ENCODE peak calls at places on chromosomes 12 and 14, in six cellular contexts. P is mesenchymal stem cell, Z is mesendoderm, G is H9, U is IMR-90, I is H1. E is an unnamed sample.
A peak's percentile ranks its signal among the peaks of the same experiment; 100 is the strongest.

GRCh38 chr14:90883782-90884181 is 67.6 kb upstream of the TTC7B start:
- DNase-seq in P (peak; percentile 20), Z (no peak), G (no peak), U (peak; percentile 31), I (no peak), E (no peak)

GRCh38 chr12:63150255-63151060 is 543 bp downstream of the AVPR1A start:
- DNase-seq in P (peak; percentile 5), Z (peak; percentile 79), G (peak; percentile 79), U (no peak), I (peak; percentile 83), E (peak; percentile 56)

GRCh38 chr12:4116251-4117111 is 157.1 kb upstream of the CCND2 start:
- DNase-seq in P (peak; percentile 82), Z (peak; percentile 80), G (peak; percentile 64), U (peak; percentile 82), I (peak; percentile 47), E (no peak)

GRCh38 chr12:131363841-131364425 is 347.0 kb upstream of the SFSWAP start:
- DNase-seq in P (no peak), Z (no peak), G (peak; percentile 24), U (no peak), I (no peak), E (no peak)

GRCh38 chr14:55129428-55130193 is 559 bp downstream of the LGALS3 start:
- DNase-seq in P (peak; percentile 88), Z (peak; percentile 60), G (peak; percentile 65), U (peak; percentile 74), I (peak; percentile 78), E (no peak)

GRCh38 chr14:96363751-96364336 is 518 bp downstream of the GSKIP start:
- DNase-seq in P (peak; percentile 70), Z (peak; percentile 77), G (peak; percentile 46), U (peak; percentile 31), I (no peak), E (no peak)

GRCh38 chr12:68521321-68521839 is 89.3 kb upstream of the RAP1B start:
- DNase-seq in P (peak; percentile 77), Z (no peak), G (no peak), U (peak; percentile 83), I (no peak), E (no peak)

GRCh38 chr12:16118586-16118985 is 158.9 kb downstream of the SLC15A5 start:
- DNase-seq in P (no peak), Z (peak; percentile 93), G (peak; percentile 39), U (no peak), I (no peak), E (peak; percentile 21)

GRCh38 chr12:1473418-1473817 is 121.0 kb downstream of the FBXL14 start:
- DNase-seq in P (peak; percentile 61), Z (no peak), G (no peak), U (no peak), I (no peak), E (no peak)

GRCh38 chr14:100747736-100748135 is 21.0 kb downstream of the DLK1 start:
- DNase-seq in P (no peak), Z (no peak), G (peak; percentile 10), U (no peak), I (no peak), E (no peak)

GRCh38 chr12:50110127-50110761 is 1.8 kb upstream of the COX14 start:
- DNase-seq in P (no peak), Z (peak; percentile 36), G (no peak), U (no peak), I (peak; percentile 48), E (no peak)

GRCh38 chr12:50111693-50112455 is at the start of gene COX14:
- DNase-seq in P (peak; percentile 100), Z (peak; percentile 100), G (peak; percentile 100), U (peak; percentile 99), I (peak; percentile 100), E (peak; percentile 100)

GRCh38 chr12:50111417-50111692 is 681 bp upstream of the COX14 start:
- DNase-seq in P (no peak), Z (no peak), G (no peak), U (no peak), I (no peak), E (no peak)

GRCh38 chr12:50110762-50111416 is 1.1 kb upstream of the COX14 start:
- DNase-seq in P (peak; percentile 58), Z (peak; percentile 84), G (peak; percentile 86), U (peak; percentile 11), I (peak; percentile 65), E (no peak)

DNA sequence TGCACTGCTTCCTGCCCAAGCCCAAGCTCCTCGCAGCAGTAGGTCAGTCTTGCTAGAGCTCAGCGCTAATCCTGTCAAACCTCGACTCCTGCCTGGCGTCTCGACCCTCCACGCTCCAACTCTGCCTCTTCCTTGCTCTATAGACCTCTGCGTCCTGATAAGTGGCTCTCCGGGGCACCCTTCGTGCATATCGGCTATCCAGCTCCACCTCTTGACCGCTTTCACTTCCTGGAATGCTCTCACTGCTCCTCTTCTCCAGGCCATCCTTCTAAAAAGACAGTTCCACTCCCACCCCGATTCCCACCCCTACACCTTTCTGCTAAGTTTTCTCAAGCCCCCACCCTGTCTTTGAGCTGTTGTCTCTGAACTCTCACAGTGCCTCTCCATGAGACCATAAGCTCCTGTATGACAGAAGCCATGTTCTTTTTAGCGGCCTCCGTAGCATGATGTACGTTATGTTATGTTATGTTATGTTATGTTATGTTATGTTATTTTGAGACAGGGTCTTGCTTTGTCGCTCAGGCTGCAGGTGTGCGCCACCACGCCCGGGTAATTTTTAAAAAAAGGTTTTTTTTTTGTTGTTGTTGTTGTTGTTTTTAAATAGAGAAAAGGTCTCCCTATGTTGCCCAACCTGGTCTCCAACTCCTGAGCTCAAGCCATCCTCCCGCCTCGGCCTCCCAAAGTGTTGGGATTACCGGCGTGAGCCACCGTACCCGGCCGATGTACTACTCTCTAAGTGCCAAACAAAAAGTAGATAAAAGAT is 601 bp downstream of the COX14 start:
- DNase-seq in P (peak; percentile 75), Z (peak; percentile 86), G (no peak), U (no peak), I (no peak), E (no peak)
- H3K23ac ChIP-seq in P (no peak overlapping the region), Z (no peak overlapping the region), G (no peak overlapping the region), U (peak overlapping the region; percentile 80), I (no peak overlapping the region), E (peak overlapping the region; percentile 99)

GRCh38 chr14:50003213-50004021 is 110.5 kb downstream of the ARF6 start:
- DNase-seq in P (peak; percentile 81), Z (peak; percentile 35), G (peak; percentile 57), U (peak; percentile 35), I (peak; percentile 66), E (peak; percentile 29)
- H4K8ac ChIP-seq in P (peak overlapping the region; percentile 90), Z (peak overlapping the region; percentile 69), G (no peak overlapping the region), U (peak overlapping the region; percentile 80), I (peak overlapping the region; percentile 74), E (no peak overlapping the region)

DNA sequence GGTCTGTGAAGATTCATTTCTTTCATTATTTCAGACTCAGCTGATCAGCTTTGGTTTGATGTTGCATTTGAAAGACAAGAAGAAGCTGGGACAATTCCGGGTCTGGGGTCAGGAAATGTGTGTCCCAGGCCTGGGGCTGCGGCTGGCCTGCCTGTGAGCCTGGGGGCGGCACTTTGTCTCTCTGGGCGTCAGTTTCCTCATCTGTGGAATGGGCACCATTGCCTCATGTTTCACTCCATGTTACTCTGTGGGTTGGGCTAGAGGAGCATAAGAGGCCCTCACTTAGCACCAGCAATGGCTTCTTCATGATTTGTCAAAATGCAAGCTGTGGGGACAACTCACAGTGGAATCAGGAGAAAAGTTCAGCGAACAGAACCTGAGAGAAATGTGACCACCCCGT is 570.1 kb downstream of the VRK1 start:
- DNase-seq in P (no peak), Z (no peak), G (no peak), U (no peak), I (no peak), E (no peak)
- H2BK120ac ChIP-seq in P (no peak overlapping the region), Z (no peak overlapping the region), G (no peak overlapping the region), U (no peak overlapping the region), I (no peak overlapping the region), E (no peak overlapping the region)

DNA sequence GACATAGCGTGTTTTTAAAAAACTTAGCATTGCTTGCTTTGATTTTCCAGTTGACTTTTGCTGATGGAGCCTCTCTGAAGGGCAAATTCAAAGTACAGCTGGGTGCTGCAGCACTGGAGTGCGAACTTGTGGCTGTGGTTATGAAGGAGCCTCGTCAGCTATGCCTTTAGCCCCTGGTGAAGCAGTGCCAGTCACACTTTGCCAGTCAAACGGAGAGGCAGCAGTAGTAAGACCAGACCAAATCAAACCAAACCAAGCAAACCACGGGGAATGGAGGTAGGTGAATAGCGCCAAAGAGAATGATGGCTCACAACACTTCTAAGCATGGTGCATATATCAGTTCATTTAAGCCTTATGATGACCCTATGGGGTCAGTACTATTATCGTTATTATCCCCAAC is 15.1 kb upstream of the SLC38A2 start:
- DNase-seq in P (no peak), Z (no peak), G (no peak), U (no peak), I (no peak), E (no peak)
- H3K23ac ChIP-seq in P (no peak overlapping the region), Z (no peak overlapping the region), G (no peak overlapping the region), U (peak overlapping the region; percentile 96), I (no peak overlapping the region), E (no peak overlapping the region)

GRCh38 chr14:61694830-61695694 is at the start of gene HIF1A:
- DNase-seq in P (peak; percentile 99), Z (peak; percentile 100), G (peak; percentile 99), U (peak; percentile 99), I (peak; percentile 91), E (peak; percentile 98)
- H4K8ac ChIP-seq in P (peak within 1 kb of the TSS; percentile 91), Z (no peak within 1 kb of the TSS), G (peak within 1 kb of the TSS; percentile 75), U (peak within 1 kb of the TSS; percentile 53), I (peak within 1 kb of the TSS; percentile 99), E (peak within 1 kb of the TSS; percentile 82)

DNA sequence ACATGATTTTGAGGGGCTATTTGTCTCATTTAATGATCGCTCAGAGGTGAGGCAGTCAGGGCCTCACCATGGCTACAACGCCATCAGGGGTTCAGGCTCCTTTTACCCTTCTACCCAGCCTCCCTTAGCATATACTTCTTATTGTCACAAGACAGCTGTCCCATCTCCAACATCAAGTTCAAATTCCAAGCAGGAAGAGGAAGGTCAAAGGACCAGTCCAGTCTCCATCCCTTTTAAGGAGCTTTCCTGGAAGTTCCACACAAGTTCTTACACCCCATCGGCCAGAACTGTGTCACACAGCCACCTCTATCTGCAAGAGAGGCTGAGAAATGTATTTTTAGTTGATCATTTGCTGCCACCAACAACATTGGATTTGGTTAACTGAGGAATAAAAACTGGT is 8.3 kb upstream of the TMEM106C start:
- DNase-seq in P (no peak), Z (no peak), G (no peak), U (no peak), I (no peak), E (no peak)
- H2BK120ac ChIP-seq in P (no peak overlapping the region), Z (no peak overlapping the region), G (no peak overlapping the region), U (no peak overlapping the region), I (no peak overlapping the region), E (no peak overlapping the region)